ENCODE peak calls at places on chromosomes 1 and 21, in five cellular contexts. K is hypothalamus; P is iPS-NIHi11; B is ecto neural progenitor cell; N is stimulated activated CD8-positive, alpha-beta memory T cell treated with anti-CD3 and anti-CD28 coated beads, Interleukin-15, amount 100 ng/mL, for 4 hours. F is an unnamed sample.

GRCh38 chr1:160094291-160094625 is 4.2 kb downstream of the IGSF8 start:
- DNase-seq in K (no peak), P (no peak), B (no peak), N (no peak), F (no peak)

GRCh38 chr1:79705218-79705617 is 698.7 kb upstream of the ADGRL4 start:
- DNase-seq in K (no peak), P (no peak), B (no peak), N (no peak), F (no peak)

GRCh38 chr1:78297828-78298227 is 192.9 kb upstream of the PTGFR start:
- DNase-seq in K (no peak), P (no peak), B (no peak), N (no peak), F (no peak)

GRCh38 chr1:6070450-6070974 is 24.8 kb downstream of the KCNAB2 start:
- DNase-seq in K (no peak), P (no peak), B (no peak), N (no peak), F (no peak)

GRCh38 chr1:231478800-231479199 is 49.7 kb upstream of the TSNAX start:
- DNase-seq in K (no peak), P (no peak), B (no peak), N (no peak), F (no peak)

GRCh38 chr1:171329251-171329650 is 15.3 kb downstream of the FMO4 start:
- DNase-seq in K (no peak), P (no peak), B (no peak), N (no peak), F (no peak)

GRCh38 chr1:232991238-232991637 is 40.8 kb downstream of the NTPCR start:
- DNase-seq in K (no peak), P (no peak), B (no peak), N (no peak), F (no peak)

GRCh38 chr1:17732475-17732874 is 22.7 kb upstream of the ACTL8 start:
- DNase-seq in K (no peak), P (no peak), B (no peak), N (no peak), F (no peak)

GRCh38 chr1:18661404-18662285 is 31.0 kb downstream of the PAX7 start:
- DNase-seq in K (no peak), P (no peak), B (no peak), N (no peak), F (no peak)

GRCh38 chr1:204041232-204041767 is 31.6 kb upstream of the SOX13 start:
- DNase-seq in K (no peak), P (no peak), B (no peak), N (no peak), F (no peak)

GRCh38 chr1:7117599-7118281 is 332.5 kb downstream of the CAMTA1 start:
- DNase-seq in K (no peak), P (peak; percentile 73), B (peak; percentile 70), N (no peak), F (no peak)

GRCh38 chr1:19869929-19870328 is 12.3 kb upstream of the OTUD3 start:
- DNase-seq in K (no peak), P (no peak), B (no peak), N (no peak), F (no peak)

GRCh38 chr1:12167493-12168429 is 970 bp downstream of the TNFRSF1B start:
- DNase-seq in K (no peak), P (no peak), B (no peak), N (no peak), F (no peak)

GRCh38 chr1:154777151-154777550 is 92.9 kb downstream of the KCNN3 start:
- DNase-seq in K (no peak), P (no peak), B (no peak), N (no peak), F (no peak)

GRCh38 chr1:167554028-167554779 is 642 bp upstream of the CREG1 start:
- DNase-seq in K (no peak), P (no peak), B (peak; percentile 53), N (no peak), F (no peak)

GRCh38 chr1:23692308-23692871 is 784 bp downstream of the RPL11 start:
- DNase-seq in K (no peak), P (no peak), B (no peak), N (no peak), F (no peak)

GRCh38 chr21:31201548-31201947 is 142.5 kb downstream of the TIAM1 start:
- DNase-seq in K (no peak), P (no peak), B (no peak), N (no peak), F (no peak)

GRCh38 chr1:182080955-182081582 is 19.6 kb upstream of the ZNF648 start:
- DNase-seq in K (no peak), P (peak; percentile 58), B (no peak), N (no peak), F (peak; percentile 52)

GRCh38 chr1:225882699-225883615 is 777 bp upstream of the TMEM63A start:
- DNase-seq in K (no peak), P (peak; percentile 68), B (no peak), N (no peak), F (peak; percentile 72)

GRCh38 chr1:51945591-51945990 is 44.9 kb downstream of the RAB3B start:
- DNase-seq in K (no peak), P (no peak), B (no peak), N (no peak), F (no peak)

GRCh38 chr1:151516031-151516511 is 4.9 kb downstream of the CGN start:
- DNase-seq in K (no peak), P (no peak), B (no peak), N (no peak), F (no peak)

GRCh38 chr1:50436489-50436888 is 13.2 kb upstream of the DMRTA2 start:
- DNase-seq in K (no peak), P (no peak), B (no peak), N (no peak), F (no peak)

GRCh38 chr1:14970115-14970798 is 183.3 kb upstream of the TMEM51 start:
- DNase-seq in K (no peak), P (peak; percentile 72), B (no peak), N (no peak), F (no peak)

GRCh38 chr1:111399792-111400610 is 27.5 kb downstream of the OVGP1 start:
- DNase-seq in K (no peak), P (peak; percentile 54), B (no peak), N (no peak), F (peak; percentile 17)

GRCh38 chr1:88608139-88608943 is 75.7 kb upstream of the PKN2 start:
- DNase-seq in K (no peak), P (peak; percentile 32), B (no peak), N (no peak), F (no peak)

F was measured in frontal cortex.